ENCODE peak calls at places on chromosomes 7 and 10, in five cellular contexts. M, H, R, P and C are unnamed samples.

GRCh38 chr7:155274956-155275355 is 22.7 kb upstream of the INSIG1 start:
- DNase-seq in P (no peak), H (no peak), M (no peak), R (peak; percentile 3), C (no peak)

GRCh38 chr10:46247808-46248569 is 38.8 kb upstream of the ANTXRL start:
- DNase-seq in P (peak; percentile 13), R (no peak), M (peak; percentile 45), H (no peak), C (no peak)

GRCh38 chr7:114865564-114865963 is 56.3 kb upstream of the MDFIC start:
- DNase-seq in H (peak; percentile 58), P (peak; percentile 31), M (peak; percentile 23), R (no peak), C (peak; percentile 60)

GRCh38 chr10:43420369-43421200 is 11.6 kb upstream of the HNRNPF start:
- DNase-seq in H (peak; percentile 82), R (peak; percentile 95), P (peak; percentile 84), M (peak; percentile 89), C (peak; percentile 87)

GRCh38 chr10:44306762-44307161 is 78.1 kb downstream of the CXCL12 start:
- DNase-seq in M (no peak), R (no peak), H (no peak), P (no peak), C (peak; percentile 33)

GRCh38 chr10:121309164-121309563 is 289.1 kb downstream of the FGFR2 start:
- DNase-seq in M (no peak), P (no peak), R (no peak), H (no peak), C (no peak)

GRCh38 chr10:43594944-43595589 is 11.2 kb upstream of the ZNF485 start:
- DNase-seq in P (no peak), M (no peak), H (no peak), R (no peak), C (peak; percentile 37)

GRCh38 chr10:91409069-91409868 is 875 bp upstream of the HECTD2 start:
- DNase-seq in M (peak; percentile 81), P (no peak), R (peak; percentile 92), H (peak; percentile 86), C (peak; percentile 85)

GRCh38 chr7:144854839-144855424 is 19.1 kb upstream of the TPK1 start:
- DNase-seq in R (no peak), M (no peak), H (peak; percentile 52), P (no peak), C (peak; percentile 21)

GRCh38 chr10:117175215-117175900 is 21.9 kb upstream of the KCNK18 start:
- DNase-seq in M (no peak), R (no peak), H (peak; percentile 24), P (no peak), C (no peak)

GRCh38 chr7:33446551-33446950 is 317.2 kb downstream of the BBS9 start:
- DNase-seq in H (no peak), R (no peak), M (no peak), P (no peak), C (no peak)